ENCODE peak calls at places on chromosome 3, in ten cellular contexts. B, I, L, O, F, V, G, U, Q and P are unnamed samples.

GRCh38 chr3:187636528-187636927 is 33.7 kb downstream of the SST start:
- DNase-seq in B (no peak), I (no peak), L (no peak), O (no peak), F (no peak), V (no peak), G (no peak), U (no peak), Q (no peak), P (no peak)

GRCh38 chr3:79056498-79056897 is 711.3 kb downstream of the ROBO1 start:
- DNase-seq in B (no peak), I (no peak), L (no peak), O (no peak), F (no peak), V (no peak), G (no peak), U (no peak), Q (no peak), P (no peak)

GRCh38 chr3:140053011-140053702 is 118.2 kb downstream of the CLSTN2 start:
- DNase-seq in B (no peak), I (no peak), L (no peak), O (no peak), F (no peak), V (peak), G (no peak), U (no peak), Q (no peak), P (no peak)

GRCh38 chr3:120093923-120094775 is at the start of gene GSK3B:
- DNase-seq in B (peak), I (peak), L (peak), O (peak), F (peak), V (peak), G (peak), U (peak), Q (peak), P (peak)

GRCh38 chr3:48412375-48413001 is 17.4 kb downstream of the PLXNB1 start:
- DNase-seq in B (peak), I (no peak), L (no peak), O (no peak), F (no peak), V (peak), G (no peak), U (peak), Q (peak), P (peak)

GRCh38 chr3:11570789-11571495 is 72.8 kb downstream of the VGLL4 start:
- DNase-seq in B (peak), I (no peak), L (no peak), O (no peak), F (no peak), V (peak), G (peak), U (no peak), Q (no peak), P (no peak)

GRCh38 chr3:50173685-50174516 is 17.5 kb upstream of the GNAT1 start:
- DNase-seq in B (no peak), I (no peak), L (no peak), O (no peak), F (no peak), V (peak), G (no peak), U (no peak), Q (no peak), P (no peak)

GRCh38 chr3:100089802-100090668 is 24.3 kb downstream of the FILIP1L start:
- DNase-seq in B (no peak), I (no peak), L (no peak), O (no peak), F (no peak), V (no peak), G (peak), U (no peak), Q (no peak), P (no peak)

GRCh38 chr3:150077581-150078247 is 107.0 kb upstream of the PFN2 start:
- DNase-seq in B (no peak), I (no peak), L (no peak), O (no peak), F (no peak), V (no peak), G (peak), U (no peak), Q (no peak), P (no peak)

GRCh38 chr3:45112939-45113338 is 33.2 kb downstream of the CDCP1 start:
- DNase-seq in B (no peak), I (no peak), L (no peak), O (no peak), F (no peak), V (no peak), G (peak), U (no peak), Q (no peak), P (no peak)

GRCh38 chr3:53616971-53617892 is 122.8 kb downstream of the CACNA1D start:
- DNase-seq in B (no peak), I (no peak), L (no peak), O (no peak), F (no peak), V (no peak), G (no peak), U (no peak), Q (no peak), P (no peak)

GRCh38 chr3:194880940-194881925 is 195.6 kb downstream of the FAM43A start:
- DNase-seq in B (no peak), I (no peak), L (no peak), O (no peak), F (no peak), V (no peak), G (no peak), U (no peak), Q (no peak), P (no peak)

GRCh38 chr3:157544501-157545139 is 41.4 kb upstream of the VEPH1 start:
- DNase-seq in B (no peak), I (no peak), L (no peak), O (no peak), F (no peak), V (no peak), G (no peak), U (no peak), Q (no peak), P (peak)

GRCh38 chr3:46863261-46863782 is at the start of gene MYL3:
- DNase-seq in B (no peak), I (no peak), L (no peak), O (no peak), F (no peak), V (peak), G (no peak), U (peak), Q (peak), P (no peak)

GRCh38 chr3:15319575-15319974 is 12.8 kb downstream of the SH3BP5 start:
- DNase-seq in B (no peak), I (no peak), L (no peak), O (no peak), F (no peak), V (peak), G (no peak), U (peak), Q (no peak), P (peak)

GRCh38 chr3:16362781-16363180 is 97.8 kb downstream of the OXNAD1 start:
- DNase-seq in B (no peak), I (no peak), L (no peak), O (no peak), F (no peak), V (no peak), G (no peak), U (no peak), Q (no peak), P (no peak)

GRCh38 chr3:124885466-124886167 is 1.5 kb downstream of the ITGB5 start:
- DNase-seq in B (no peak), I (no peak), L (no peak), O (no peak), F (no peak), V (no peak), G (peak), U (no peak), Q (no peak), P (peak)